ENCODE peak calls at places on chromosomes 1 and 21, in seven cellular contexts. D, L, S, Z, V, Q and F are unnamed samples. For H3K4me1, the result is how much of the 10 kb centered on the place peaks cover.

GRCh38 chr1:44881011-44881632 is 38.1 kb upstream of the PTCH2 start:
- DNase-seq in Z (peak), V (no peak), L (no peak), Q (peak), S (peak), D (no peak), F (no peak)

GRCh38 chr1:31207590-31207989 is 32.1 kb downstream of the NKAIN1 start:
- DNase-seq in S (no peak), V (no peak), Z (no peak), L (no peak), Q (no peak), D (no peak), F (no peak)

GRCh38 chr1:155080250-155081228 is 1.9 kb downstream of the EFNA3 start:
- DNase-seq in D (no peak), L (no peak), V (peak), S (no peak), Q (no peak), Z (no peak), F (no peak)

GRCh38 chr1:100440075-100440809 is 87.9 kb downstream of the CDC14A start:
- DNase-seq in Z (no peak), Q (no peak), L (no peak), D (peak), S (peak), V (peak), F (peak)

GRCh38 chr1:226739696-226740065 is 599 bp upstream of the ITPKB start:
- DNase-seq in V (no peak), Q (no peak), L (no peak), S (no peak), Z (no peak), D (no peak), F (no peak)

GRCh38 chr1:44044071-44044801 is 13.0 kb upstream of the SLC6A9 start:
- DNase-seq in Z (peak), D (peak), S (no peak), L (no peak), Q (no peak), V (no peak), F (no peak)

GRCh38 chr21:21968810-21969588 is 970.8 kb downstream of the NCAM2 start:
- DNase-seq in Z (no peak), L (no peak), V (no peak), D (no peak), S (no peak), Q (no peak), F (no peak)

GRCh38 chr1:54248966-54249365 is 49.0 kb downstream of the MRPL37 start:
- DNase-seq in S (no peak), L (no peak), V (no peak), Q (no peak), Z (no peak), D (no peak), F (no peak)

GRCh38 chr1:115114308-115114707 is 25.0 kb upstream of the TSPAN2 start:
- DNase-seq in L (no peak), V (no peak), S (no peak), Q (no peak), Z (peak), D (no peak), F (no peak)

GRCh38 chr21:27206368-27206982 is 239.6 kb upstream of the ADAMTS5 start:
- DNase-seq in Z (peak), V (no peak), S (no peak), D (no peak), L (no peak), Q (no peak), F (no peak)

GRCh38 chr1:168728452-168729404 is at the start of gene DPT:
- DNase-seq in D (no peak), V (no peak), L (no peak), Q (no peak), Z (peak), S (peak), F (no peak)

GRCh38 chr21:15826147-15826780 is 96.5 kb downstream of the USP25 start:
- DNase-seq in L (peak), D (peak), S (peak), Z (peak), Q (no peak), V (no peak), F (no peak)

GRCh38 chr1:194616835-194617234 is 1430.4 kb upstream of the B3GALT2 start:
- DNase-seq in Z (no peak), D (no peak), V (no peak), S (no peak), L (no peak), Q (no peak), F (no peak)

GRCh38 chr1:193539731-193540459 is 353.5 kb upstream of the B3GALT2 start:
- DNase-seq in L (no peak), Z (no peak), S (no peak), D (no peak), Q (no peak), V (no peak), F (no peak)

GRCh38 chr21:45071396-45072165 is 2.8 kb upstream of the ADARB1 start:
- DNase-seq in L (no peak), V (no peak), D (no peak), S (no peak), Q (no peak), Z (no peak), F (no peak)

GRCh38 chr1:233732206-233732605 is 118.3 kb downstream of the KCNK1 start:
- DNase-seq in Q (no peak), D (no peak), L (no peak), V (no peak), Z (no peak), S (no peak), F (no peak)

GRCh38 chr21:45931397-45931969 is 50.1 kb upstream of the COL6A1 start:
- DNase-seq in Q (no peak), L (no peak), V (no peak), Z (no peak), S (no peak), D (no peak), F (no peak)

GRCh38 chr1:73783367-73783766 is 414.6 kb downstream of the LRRIQ3 start:
- DNase-seq in V (no peak), Z (no peak), Q (no peak), L (peak), S (no peak), D (no peak), F (no peak)

GRCh38 chr21:43639470-43640178 is 19.7 kb downstream of the HSF2BP start:
- DNase-seq in L (peak), Q (no peak), Z (peak), D (peak), S (no peak), V (no peak), F (no peak)

GRCh38 chr1:53625766-53626520 is 113.0 kb downstream of the GLIS1 start:
- DNase-seq in L (no peak), Q (no peak), V (no peak), Z (no peak), D (no peak), S (no peak), F (no peak)

GRCh38 chr1:229848762-229849677 is 218.0 kb upstream of the GALNT2 start:
- DNase-seq in Z (peak), V (no peak), L (peak), S (no peak), D (peak), Q (no peak), F (no peak)

GRCh38 chr21:34179204-34179935 is 106.0 kb downstream of the MRPS6 start:
- DNase-seq in D (no peak), S (no peak), Z (no peak), Q (no peak), V (no peak), L (no peak), F (no peak)

GRCh38 chr1:24142546-24143431 is at the start of gene IL22RA1:
- DNase-seq in Q (no peak), D (peak), Z (peak), L (peak), S (no peak), V (no peak), F (no peak)

GRCh38 chr1:57234459-57234858 is 189.4 kb downstream of the DAB1 start:
- DNase-seq in V (no peak), Z (no peak), S (no peak), D (no peak), L (no peak), Q (no peak), F (no peak)

GRCh38 chr1:1777510-1777909 is 760 bp downstream of the NADK start:
- DNase-seq in S (peak), D (no peak), Q (no peak), V (no peak), L (no peak), Z (peak), F (no peak)

GRCh38 chr1:115454835-115455511 is 116.9 kb upstream of the NGF start:
- DNase-seq in Z (peak), S (peak), Q (no peak), L (no peak), V (no peak), D (no peak), F (no peak)

GRCh38 chr1:220498188-220498587 is 29.7 kb upstream of the MARK1 start:
- DNase-seq in Z (peak), D (no peak), L (no peak), V (no peak), S (no peak), Q (no peak), F (no peak)

GRCh38 chr1:244419004-244419403 is 32.7 kb downstream of the ADSS2 start:
- DNase-seq in Z (peak), L (no peak), Q (no peak), D (no peak), S (no peak), V (no peak), F (no peak)

GRCh38 chr1:215321802-215322201 is 239.3 kb downstream of the KCNK2 start:
- DNase-seq in Q (no peak), Z (peak), V (no peak), S (no peak), D (no peak), L (no peak), F (no peak)

GRCh38 chr1:10774615-10775310 is 21.7 kb downstream of the CASZ1 start:
- DNase-seq in S (no peak), V (no peak), Z (no peak), L (no peak), Q (no peak), D (no peak), F (no peak)

GRCh38 chr1:156464335-156464734 is 36.2 kb downstream of the MEF2D start:
- DNase-seq in L (no peak), D (no peak), Q (no peak), Z (peak), V (no peak), S (peak), F (no peak)

GRCh38 chr1:156247460-156248322 is at the start of gene PAQR6:
- DNase-seq in Z (no peak), S (no peak), D (peak), L (no peak), V (no peak), Q (no peak), F (no peak)

GRCh38 chr1:1068374-1069060 is 5.6 kb downstream of the RNF223 start:
- DNase-seq in D (no peak), L (no peak), V (peak), Z (no peak), S (no peak), Q (peak), F (peak)

GRCh38 chr1:113935176-113935575 is 6.1 kb downstream of the HIPK1 start:
- DNase-seq in D (no peak), Z (no peak), L (no peak), V (no peak), S (no peak), Q (no peak), F (no peak)

GRCh38 chr1:113934511-113935055 is 5.5 kb downstream of the HIPK1 start:
- DNase-seq in L (no peak), Q (no peak), D (no peak), S (no peak), Z (no peak), V (no peak), F (no peak)

GRCh38 chr1:113937146-113937545 is 8.0 kb downstream of the HIPK1 start:
- DNase-seq in D (no peak), Z (peak), Q (no peak), V (no peak), L (no peak), S (no peak), F (no peak)

GRCh38 chr1:113934006-113934405 is 4.9 kb downstream of the HIPK1 start:
- DNase-seq in V (no peak), S (no peak), D (no peak), Z (no peak), Q (no peak), L (no peak), F (no peak)

GRCh38 chr1:113935970-113936369 is 6.8 kb downstream of the HIPK1 start:
- DNase-seq in D (no peak), L (no peak), Q (no peak), Z (no peak), V (no peak), S (no peak), F (no peak)
- H3K4me1 ChIP-seq in D (half or more), L (under half), Q (under half), Z (under half), V (half or more), S (under half), F (half or more)

DNA sequence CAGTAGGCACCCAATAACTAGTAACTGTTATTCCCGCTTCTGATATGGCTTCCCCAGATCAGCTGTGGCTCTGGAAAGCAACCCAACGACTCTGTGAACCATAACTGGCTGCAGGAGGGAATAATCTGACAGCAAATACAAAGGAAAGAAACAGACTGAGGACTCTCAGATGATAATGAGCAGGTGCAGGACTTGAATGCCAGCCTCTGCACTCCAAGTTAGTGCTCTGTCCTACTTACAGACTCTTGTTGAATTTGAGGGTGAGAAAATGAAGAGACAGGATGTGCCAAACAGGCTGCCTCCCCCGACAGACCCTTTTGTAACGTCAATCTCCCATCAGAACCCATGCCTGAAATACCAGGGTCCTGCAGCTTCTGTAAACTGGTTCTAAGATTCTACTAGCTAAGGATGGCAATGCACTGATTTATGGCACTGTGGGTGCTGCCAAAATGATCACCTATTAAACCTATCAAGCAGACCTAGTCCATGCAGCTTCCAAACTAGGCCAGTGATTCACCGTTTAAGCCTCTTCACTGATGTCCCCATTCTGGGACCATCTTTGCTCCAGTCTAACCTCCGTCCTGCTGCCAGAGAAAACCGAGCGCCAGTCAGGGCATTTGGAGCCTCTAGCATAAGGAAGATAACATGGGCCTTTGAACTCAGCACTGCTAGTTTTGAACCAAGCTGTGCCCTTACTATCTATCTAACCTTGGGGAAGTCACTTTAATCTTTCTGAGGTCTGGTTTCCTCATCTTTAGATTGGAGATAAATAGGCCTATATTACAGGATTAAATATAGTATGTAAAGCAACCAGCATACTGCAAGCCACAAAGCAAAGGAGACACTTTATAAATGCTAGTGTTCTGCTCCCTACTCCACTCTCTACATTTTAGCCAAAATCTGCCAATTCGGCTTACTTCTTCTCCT is 4.8 kb downstream of the MKNK1 start:
- DNase-seq in D (no peak), Z (no peak), S (no peak), V (no peak), Q (no peak), L (no peak), F (no peak)
- H3K27ac ChIP-seq in D (no peak), Z (no peak), S (no peak), V (no peak), Q (no peak), L (no peak), F (no peak)

DNA sequence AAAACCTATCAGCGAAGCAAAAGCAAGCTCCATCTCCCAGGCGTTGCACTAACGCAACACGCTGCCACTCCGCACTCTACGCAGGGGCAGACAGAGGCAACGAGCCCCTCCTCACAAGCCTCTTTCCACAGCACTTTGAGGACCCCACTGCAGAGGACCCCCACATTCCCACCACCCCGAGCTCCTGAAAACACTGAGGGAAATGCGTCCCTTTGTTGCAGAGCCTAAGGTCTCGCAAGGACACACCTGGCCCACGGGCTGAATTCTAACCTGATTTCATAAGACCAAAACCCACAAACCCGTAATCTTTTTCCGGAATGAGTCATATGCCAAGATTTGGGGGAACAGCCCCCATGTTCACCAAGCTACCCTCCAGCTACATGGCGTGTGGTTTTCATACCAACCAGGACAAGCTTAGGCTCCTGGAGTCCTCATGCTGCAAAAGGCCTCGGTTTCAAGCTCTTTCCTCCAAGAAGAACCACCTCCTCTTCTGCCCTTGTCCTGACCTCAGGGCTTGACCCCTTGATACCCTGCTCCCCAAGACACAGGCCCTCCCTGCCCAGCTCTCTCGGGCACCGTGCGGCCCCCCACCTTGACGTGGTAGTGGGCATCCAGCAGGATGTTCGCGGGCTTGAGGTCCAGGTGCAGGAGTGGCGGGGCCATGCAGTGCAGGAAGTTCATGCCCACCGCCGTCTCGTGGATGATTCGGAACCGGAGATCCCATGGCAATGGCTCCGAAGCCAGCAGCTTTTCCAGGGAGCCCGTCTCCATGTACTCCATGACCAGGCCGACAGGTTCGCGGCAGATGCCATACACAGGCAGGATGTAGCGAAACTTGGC is 10.7 kb downstream of the RIPK4 start:
- DNase-seq in L (no peak), Z (no peak), D (no peak), Q (peak), S (no peak), V (no peak), F (no peak)
- H3K4me1 ChIP-seq in L (under half), Z (under half), D (half or more), Q (under half), S (under half), V (under half), F (under half)

GRCh38 chr1:177958092-177958491 is 11.8 kb downstream of the SEC16B start:
- DNase-seq in Z (no peak), Q (no peak), D (no peak), V (no peak), L (no peak), S (no peak), F (no peak)

GRCh38 chr1:177959793-177960515 is 9.9 kb downstream of the SEC16B start:
- DNase-seq in V (no peak), Z (peak), L (peak), Q (no peak), S (no peak), D (peak), F (no peak)

GRCh38 chr1:177966199-177966598 is 3.7 kb downstream of the SEC16B start:
- DNase-seq in Q (no peak), L (no peak), Z (peak), V (no peak), S (no peak), D (no peak), F (no peak)

GRCh38 chr1:177964336-177964735 is 5.5 kb downstream of the SEC16B start:
- DNase-seq in V (no peak), S (no peak), L (no peak), Z (no peak), D (no peak), Q (no peak), F (no peak)

DNA sequence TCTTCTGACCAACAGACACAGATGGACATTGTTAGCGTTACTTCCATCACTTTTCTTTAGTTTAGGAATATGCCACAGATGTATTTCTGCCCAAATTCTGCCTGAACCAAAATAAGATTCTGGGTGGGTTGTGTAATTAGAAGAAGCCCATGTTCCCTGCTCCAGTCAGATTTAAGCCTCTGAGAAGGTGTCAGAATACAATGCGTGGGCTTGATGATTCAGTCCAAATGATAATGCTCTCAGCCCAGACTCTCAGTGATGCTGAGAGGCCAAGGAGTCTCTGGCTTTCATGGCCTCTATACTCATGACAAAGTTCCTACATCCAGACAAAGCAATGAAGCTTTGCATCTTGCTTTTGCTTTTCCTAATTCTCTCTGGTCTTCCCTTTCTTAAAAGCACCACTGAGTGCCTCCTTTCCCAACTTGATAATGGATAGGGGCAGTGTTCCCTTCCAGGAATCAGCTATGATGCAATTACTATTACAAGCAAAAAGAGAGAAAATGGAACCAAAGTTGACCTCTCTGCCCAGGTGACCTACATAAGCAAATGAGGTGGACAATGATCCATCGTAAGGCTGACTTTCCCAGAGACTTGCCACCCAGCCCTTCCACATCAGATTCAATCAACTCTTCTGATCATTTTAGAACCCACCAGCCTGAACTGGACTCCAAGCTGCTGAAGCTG is 8.8 kb downstream of the SEC16B start:
- DNase-seq in L (no peak), Q (no peak), Z (no peak), V (no peak), D (no peak), S (no peak), F (no peak)
- H3K27ac ChIP-seq in L (no peak), Q (no peak), Z (no peak), V (no peak), D (no peak), S (no peak), F (no peak)

GRCh38 chr1:23065385-23065784 is 46.1 kb downstream of the KDM1A start:
- DNase-seq in D (no peak), V (no peak), Z (no peak), L (no peak), S (no peak), Q (no peak), F (no peak)

GRCh38 chr1:23074012-23074411 is 54.7 kb downstream of the KDM1A start:
- DNase-seq in Z (no peak), D (no peak), V (no peak), L (no peak), S (no peak), Q (no peak), F (no peak)

GRCh38 chr1:23066075-23066474 is 46.8 kb downstream of the KDM1A start:
- DNase-seq in Z (no peak), S (no peak), D (no peak), Q (no peak), L (no peak), V (no peak), F (no peak)

GRCh38 chr1:23069149-23069548 is 49.9 kb downstream of the KDM1A start:
- DNase-seq in Z (no peak), L (no peak), Q (no peak), V (no peak), D (no peak), S (no peak), F (no peak)
- H3K4me1 ChIP-seq in Z (under half), L (under half), Q (under half), V (under half), D (under half), S (under half), F (under half)